ENCODE peak calls at places on chromosomes 13 and 19, in eight cellular contexts. L is heart left ventricle; X is stimulated activated naive CD8-positive, alpha-beta T cell treated with anti-CD3 and anti-CD28 coated beads, Interleukin-15, amount 100 ng/mL, for 72 hours; O is mesenteric fat pad; D is caudate nucleus; I is nephron progenitor cell; U is kidney epithelial cell; A is AG20443. V is an unnamed sample.

GRCh38 chr19:7944177-7944761 is 803 bp upstream of the TIMM44 start:
- DNase-seq in A (peak; percentile 81), O (no peak), X (peak; percentile 83), L (peak; percentile 84), I (peak; percentile 87), U (no peak), D (peak; percentile 38), V (peak; percentile 67)

GRCh38 chr19:48397636-48398328 is 4.3 kb downstream of the GRIN2D start:
- DNase-seq in A (no peak), I (no peak), X (no peak), O (no peak), U (no peak), L (no peak), D (no peak), V (no peak)

GRCh38 chr19:8877854-8878705 is 45.9 kb downstream of the MBD3L1 start:
- DNase-seq in I (no peak), L (no peak), X (no peak), D (no peak), A (no peak), U (no peak), O (no peak), V (no peak)

GRCh38 chr19:4396949-4397783 is 3.2 kb downstream of the SH3GL1 start:
- DNase-seq in D (no peak), U (no peak), X (no peak), A (no peak), O (no peak), I (no peak), L (no peak), V (no peak)

GRCh38 chr13:43431279-43431678 is 355.5 kb downstream of the ENOX1 start:
- DNase-seq in U (no peak), O (no peak), D (no peak), A (no peak), I (no peak), X (no peak), L (no peak), V (no peak)

GRCh38 chr19:1119475-1120217 is 15.9 kb downstream of the GPX4 start:
- DNase-seq in O (no peak), L (no peak), U (no peak), X (no peak), I (no peak), D (no peak), A (no peak), V (no peak)

GRCh38 chr13:76884167-76884566 is 2.0 kb downstream of the KCTD12 start:
- DNase-seq in X (peak; percentile 20), L (peak; percentile 45), A (peak; percentile 29), I (peak; percentile 17), O (no peak), D (no peak), U (no peak), V (no peak)

GRCh38 chr19:58319241-58319640 is 7.6 kb upstream of the ZSCAN22 start:
- DNase-seq in A (no peak), X (no peak), L (no peak), O (peak; percentile 77), D (no peak), U (no peak), I (no peak), V (no peak)

GRCh38 chr19:43699506-43700367 is 16.1 kb upstream of the IRGC start:
- DNase-seq in X (no peak), L (peak; percentile 26), D (no peak), O (no peak), A (peak; percentile 41), I (peak; percentile 74), U (no peak), V (no peak)

GRCh38 chr13:51906581-51906980 is 44.8 kb downstream of the CCDC70 start:
- DNase-seq in I (no peak), L (no peak), A (no peak), O (no peak), U (no peak), X (no peak), D (no peak), V (no peak)

GRCh38 chr19:40398417-40399056 is 8.6 kb upstream of the HIPK4 start:
- DNase-seq in O (no peak), I (peak; percentile 56), X (peak; percentile 48), A (peak; percentile 45), U (peak; percentile 19), D (no peak), L (no peak), V (no peak)

V was measured in non-pigmented ciliary epithelial cell.